ENCODE peak calls at places on chromosomes 4 and X, in four cellular contexts. One of them, this sample, is unnamed.

GRCh38 chr4:102319594-102319993 is 25.7 kb downstream of the SLC39A8 start:
- DNase-seq in HepG2: no peak
- DNase-seq in H1: no peak
- DNase-seq in K562: no peak
- DNase-seq in this sample: peak; percentile 8

GRCh38 chrX:31323658-31324057 is 251.8 kb upstream of the FTHL17 start:
- DNase-seq in HepG2: no peak
- DNase-seq in H1: no peak
- DNase-seq in K562: peak; percentile 23
- DNase-seq in this sample: no peak

GRCh38 chr4:85720736-85721135 is 245.8 kb downstream of the ARHGAP24 start:
- DNase-seq in HepG2: peak; percentile 7
- DNase-seq in H1: no peak
- DNase-seq in K562: no peak
- DNase-seq in this sample: no peak

GRCh38 chr4:108172780-108173598 is 4.3 kb upstream of the LEF1 start:
- DNase-seq in HepG2: peak; percentile 41
- DNase-seq in H1: no peak
- DNase-seq in K562: peak; percentile 86
- DNase-seq in this sample: peak; percentile 37

GRCh38 chr4:118969359-118969758 is 80.7 kb downstream of the SYNPO2 start:
- DNase-seq in HepG2: peak; percentile 11
- DNase-seq in H1: no peak
- DNase-seq in K562: peak; percentile 13
- DNase-seq in this sample: peak; percentile 72

GRCh38 chrX:9913041-9913440 is 54.1 kb upstream of the CLDN34 start:
- DNase-seq in HepG2: no peak
- DNase-seq in H1: no peak
- DNase-seq in K562: no peak
- DNase-seq in this sample: no peak

GRCh38 chr4:61202100-61202637 is 2.0 kb downstream of the ADGRL3 start:
- DNase-seq in HepG2: no peak
- DNase-seq in H1: no peak
- DNase-seq in K562: no peak
- DNase-seq in this sample: no peak

GRCh38 chrX:67777148-67777547 is 233.3 kb downstream of the AR start:
- DNase-seq in HepG2: no peak
- DNase-seq in H1: no peak
- DNase-seq in K562: no peak
- DNase-seq in this sample: no peak

GRCh38 chrX:2596050-2596449 is 95.0 kb upstream of the CD99 start:
- DNase-seq in HepG2: no peak
- DNase-seq in H1: no peak
- DNase-seq in K562: no peak
- DNase-seq in this sample: no peak

GRCh38 chr4:107718351-107718965 is 1.6 kb downstream of the PAPSS1 start:
- DNase-seq in HepG2: no peak
- DNase-seq in H1: no peak
- DNase-seq in K562: no peak
- DNase-seq in this sample: no peak

GRCh38 chrX:70169281-70169680 is 8.0 kb upstream of the DGAT2L6 start:
- DNase-seq in HepG2: no peak
- DNase-seq in H1: no peak
- DNase-seq in K562: no peak
- DNase-seq in this sample: no peak

GRCh38 chr4:158535130-158535614 is 13.5 kb downstream of the RXFP1 start:
- DNase-seq in HepG2: no peak
- DNase-seq in H1: no peak
- DNase-seq in K562: no peak
- DNase-seq in this sample: no peak

GRCh38 chr4:115249808-115250207 is 136.4 kb upstream of the NDST4 start:
- DNase-seq in HepG2: no peak
- DNase-seq in H1: no peak
- DNase-seq in K562: no peak
- DNase-seq in this sample: no peak

GRCh38 chr4:137739391-137739790 is 207.1 kb upstream of the PCDH18 start:
- DNase-seq in HepG2: no peak
- DNase-seq in H1: no peak
- DNase-seq in K562: no peak
- DNase-seq in this sample: no peak

GRCh38 chr4:48725414-48725813 is 54.7 kb downstream of the FRYL start:
- DNase-seq in HepG2: no peak
- DNase-seq in H1: no peak
- DNase-seq in K562: no peak
- DNase-seq in this sample: no peak

GRCh38 chr4:153794001-153794400 is 5.1 kb upstream of the SFRP2 start:
- DNase-seq in HepG2: no peak
- DNase-seq in H1: no peak
- DNase-seq in K562: no peak
- DNase-seq in this sample: no peak

GRCh38 chrX:63889001-63889400 is 104.0 kb upstream of the ARHGEF9 start:
- DNase-seq in HepG2: no peak
- DNase-seq in H1: no peak
- DNase-seq in K562: no peak
- DNase-seq in this sample: no peak

GRCh38 chr4:6092131-6092530 is 73.9 kb upstream of the C4orf50 start:
- DNase-seq in HepG2: no peak
- DNase-seq in H1: no peak
- DNase-seq in K562: no peak
- DNase-seq in this sample: no peak

GRCh38 chrX:56733459-56734046 is 4.5 kb downstream of the NBDY start:
- DNase-seq in HepG2: peak; percentile 17
- DNase-seq in H1: no peak
- DNase-seq in K562: peak; percentile 11
- DNase-seq in this sample: peak; percentile 51

GRCh38 chr4:17511950-17512795 is at the start of gene QDPR:
- DNase-seq in HepG2: peak; percentile 67
- DNase-seq in H1: peak; percentile 56
- DNase-seq in K562: peak; percentile 91
- DNase-seq in this sample: peak; percentile 77

GRCh38 chr4:1628892-1629703 is 55.0 kb downstream of the FAM53A start:
- DNase-seq in HepG2: peak; percentile 30
- DNase-seq in H1: no peak
- DNase-seq in K562: peak; percentile 82
- DNase-seq in this sample: peak; percentile 22

GRCh38 chr4:38384962-38385285 is 279.1 kb upstream of the KLF3 start:
- DNase-seq in HepG2: no peak
- DNase-seq in H1: no peak
- DNase-seq in K562: no peak
- DNase-seq in this sample: no peak

GRCh38 chr4:20368926-20369325 is 117.2 kb downstream of the SLIT2 start:
- DNase-seq in HepG2: no peak
- DNase-seq in H1: no peak
- DNase-seq in K562: no peak
- DNase-seq in this sample: no peak

DNA sequence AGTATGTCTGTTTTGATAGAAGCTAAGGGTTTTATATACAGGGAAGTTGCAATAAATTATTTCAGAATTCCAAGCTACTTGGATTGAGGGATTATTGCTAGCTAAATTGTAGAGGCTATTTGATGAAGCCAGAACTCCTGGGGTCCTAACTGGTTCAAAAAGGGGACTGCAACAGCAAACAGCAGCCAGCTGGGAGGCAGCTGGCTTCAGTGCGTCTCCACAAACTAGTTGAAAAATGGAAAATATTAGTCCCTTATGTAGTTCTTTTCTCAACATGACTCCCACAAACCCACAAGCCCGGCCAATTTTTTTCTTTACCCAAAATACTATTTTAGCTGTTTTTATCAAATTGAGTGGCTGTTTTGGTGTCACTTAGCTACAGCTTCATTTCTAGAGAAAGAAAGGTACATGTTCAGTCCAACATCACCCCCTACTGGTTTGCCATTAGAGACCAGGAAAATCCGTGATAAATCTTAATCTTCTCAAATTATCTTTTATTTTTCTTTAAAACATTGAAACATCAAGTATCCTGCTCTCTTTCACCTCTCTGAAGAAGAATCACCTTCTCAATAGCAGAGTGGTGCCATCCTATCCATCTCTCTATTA is 97.2 kb downstream of the GUCY2F start:
- DNase-seq in HepG2: no peak
- DNase-seq in H1: no peak
- DNase-seq in K562: peak; percentile 9
- DNase-seq in this sample: peak; percentile 28
- TF ChIP-seq POLR2AphosphoS5 in HepG2: no peak
- TF ChIP-seq POLR2AphosphoS5 in H1: no peak
- TF ChIP-seq POLR2AphosphoS5 in K562: no peak
- TF ChIP-seq POLR2AphosphoS5 in this sample: no peak

GRCh38 chr4:95020521-95020920 is 262.8 kb downstream of the BMPR1B start:
- DNase-seq in HepG2: no peak
- DNase-seq in H1: no peak
- DNase-seq in K562: no peak
- DNase-seq in this sample: no peak

GRCh38 chr4:95027906-95028618 is 270.3 kb downstream of the BMPR1B start:
- DNase-seq in HepG2: no peak
- DNase-seq in H1: no peak
- DNase-seq in K562: no peak
- DNase-seq in this sample: no peak

GRCh38 chr4:95021099-95021498 is 263.3 kb downstream of the BMPR1B start:
- DNase-seq in HepG2: no peak
- DNase-seq in H1: no peak
- DNase-seq in K562: no peak
- DNase-seq in this sample: no peak

GRCh38 chr4:95018845-95019244 is 261.1 kb downstream of the BMPR1B start:
- DNase-seq in HepG2: no peak
- DNase-seq in H1: no peak
- DNase-seq in K562: no peak
- DNase-seq in this sample: no peak

GRCh38 chr4:95023110-95023509 is 265.4 kb downstream of the BMPR1B start:
- DNase-seq in HepG2: no peak
- DNase-seq in H1: no peak
- DNase-seq in K562: no peak
- DNase-seq in this sample: no peak
- TF ChIP-seq JUN in HepG2: no peak
- TF ChIP-seq JUN in H1: no peak
- TF ChIP-seq JUN in K562: no peak
- TF ChIP-seq JUN in this sample: no peak

DNA sequence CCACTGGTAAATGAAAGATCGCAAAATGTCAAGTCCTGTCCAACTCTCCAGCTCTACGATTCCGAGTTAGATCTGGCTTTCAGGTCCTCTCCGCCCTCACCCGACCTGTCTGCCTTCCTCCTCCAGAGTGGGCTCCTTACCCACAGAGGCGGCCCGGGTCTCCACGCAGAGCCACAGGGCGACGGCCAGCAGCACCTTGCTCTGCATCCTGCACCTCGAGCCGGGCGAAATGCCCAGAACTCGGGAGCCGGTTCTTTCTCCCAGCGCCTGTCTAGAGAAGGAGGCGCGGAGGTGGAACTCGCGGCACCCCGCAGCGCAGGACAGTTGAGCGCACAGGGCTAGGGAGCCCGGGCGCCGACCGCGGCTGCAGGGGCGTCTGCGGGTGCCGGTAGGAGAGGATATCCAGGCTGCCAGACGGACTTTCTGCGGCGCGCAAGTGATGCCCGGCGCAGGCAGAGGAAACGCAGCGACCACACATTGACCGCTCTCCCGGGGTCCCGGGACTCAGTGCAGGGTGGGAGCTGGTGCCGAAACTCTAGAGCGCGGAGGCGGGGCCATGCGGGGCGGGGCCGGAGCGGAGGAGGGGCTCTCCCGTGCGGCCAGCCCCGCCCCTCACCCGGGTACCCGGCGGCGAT is at the start of gene KDR:
- DNase-seq in HepG2: no peak
- DNase-seq in H1: no peak
- DNase-seq in K562: peak; percentile 13
- DNase-seq in this sample: peak; percentile 68
- TF ChIP-seq POLR2AphosphoS5 in HepG2: no peak
- TF ChIP-seq POLR2AphosphoS5 in H1: peak; percentile 90
- TF ChIP-seq POLR2AphosphoS5 in K562: no peak
- TF ChIP-seq POLR2AphosphoS5 in this sample: peak; percentile 97

GRCh38 chr4:109290918-109291317 is 11.5 kb downstream of the COL25A1 start:
- DNase-seq in HepG2: no peak
- DNase-seq in H1: no peak
- DNase-seq in K562: no peak
- DNase-seq in this sample: no peak

GRCh38 chr4:109294468-109295020 is 7.9 kb downstream of the COL25A1 start:
- DNase-seq in HepG2: no peak
- DNase-seq in H1: no peak
- DNase-seq in K562: no peak
- DNase-seq in this sample: no peak

GRCh38 chr4:109295081-109295480 is 7.4 kb downstream of the COL25A1 start:
- DNase-seq in HepG2: no peak
- DNase-seq in H1: no peak
- DNase-seq in K562: no peak
- DNase-seq in this sample: no peak

GRCh38 chr4:109296545-109296944 is 5.9 kb downstream of the COL25A1 start:
- DNase-seq in HepG2: no peak
- DNase-seq in H1: no peak
- DNase-seq in K562: no peak
- DNase-seq in this sample: no peak

GRCh38 chr4:109294006-109294405 is 8.5 kb downstream of the COL25A1 start:
- DNase-seq in HepG2: peak; percentile 15
- DNase-seq in H1: no peak
- DNase-seq in K562: peak; percentile 53
- DNase-seq in this sample: no peak
- TF ChIP-seq JUN in HepG2: no peak
- TF ChIP-seq JUN in H1: no peak
- TF ChIP-seq JUN in K562: no peak
- TF ChIP-seq JUN in this sample: no peak

GRCh38 chr4:74947798-74948197 is 14.9 kb downstream of the PARM1 start:
- DNase-seq in HepG2: no peak
- DNase-seq in H1: no peak
- DNase-seq in K562: no peak
- DNase-seq in this sample: no peak
- TF ChIP-seq POLR2AphosphoS5 in HepG2: no peak
- TF ChIP-seq POLR2AphosphoS5 in H1: no peak
- TF ChIP-seq POLR2AphosphoS5 in K562: no peak
- TF ChIP-seq POLR2AphosphoS5 in this sample: no peak